ENCODE peak calls at places on chromosomes 7 and 10, in six cellular contexts. One of them, this sample, is unnamed. For H3K4me1, the result is how much of the 10 kb centered on the place peaks cover.

GRCh38 chr7:24949884-24950283 is 30.1 kb downstream of the OSBPL3 start:
- DNase-seq in colonic mucosa: no peak
- DNase-seq in neuronal stem cell: no peak
- DNase-seq in CD8-positive, alpha-beta memory T cell: no peak
- DNase-seq in GM23338: no peak
- DNase-seq in aorta: no peak
- DNase-seq in this sample: no peak

GRCh38 chr7:28732037-28732869 is 225.9 kb downstream of the TRIL start:
- DNase-seq in colonic mucosa: no peak
- DNase-seq in neuronal stem cell: no peak
- DNase-seq in CD8-positive, alpha-beta memory T cell: no peak
- DNase-seq in GM23338: peak
- DNase-seq in aorta: no peak
- DNase-seq in this sample: no peak

GRCh38 chr7:31687024-31687423 is at the start of gene PPP1R17:
- DNase-seq in colonic mucosa: no peak
- DNase-seq in neuronal stem cell: peak
- DNase-seq in CD8-positive, alpha-beta memory T cell: no peak
- DNase-seq in GM23338: peak
- DNase-seq in aorta: no peak
- DNase-seq in this sample: no peak

GRCh38 chr10:74418285-74418872 is 267.4 kb downstream of the ADK start:
- DNase-seq in colonic mucosa: no peak
- DNase-seq in neuronal stem cell: peak
- DNase-seq in CD8-positive, alpha-beta memory T cell: no peak
- DNase-seq in GM23338: peak
- DNase-seq in aorta: no peak
- DNase-seq in this sample: no peak

GRCh38 chr10:118817328-118818068 is 62.7 kb upstream of the CACUL1 start:
- DNase-seq in colonic mucosa: no peak
- DNase-seq in neuronal stem cell: no peak
- DNase-seq in CD8-positive, alpha-beta memory T cell: no peak
- DNase-seq in GM23338: no peak
- DNase-seq in aorta: no peak
- DNase-seq in this sample: no peak

GRCh38 chr10:70753841-70754621 is 31.1 kb downstream of the TBATA start:
- DNase-seq in colonic mucosa: no peak
- DNase-seq in neuronal stem cell: no peak
- DNase-seq in CD8-positive, alpha-beta memory T cell: no peak
- DNase-seq in GM23338: peak
- DNase-seq in aorta: no peak
- DNase-seq in this sample: no peak

GRCh38 chr7:113608786-113609185 is 310.0 kb downstream of the PPP1R3A start:
- DNase-seq in colonic mucosa: no peak
- DNase-seq in neuronal stem cell: no peak
- DNase-seq in CD8-positive, alpha-beta memory T cell: no peak
- DNase-seq in GM23338: no peak
- DNase-seq in aorta: no peak
- DNase-seq in this sample: no peak

GRCh38 chr7:107838024-107838423 is 35.0 kb upstream of the SLC26A3 start:
- DNase-seq in colonic mucosa: no peak
- DNase-seq in neuronal stem cell: no peak
- DNase-seq in CD8-positive, alpha-beta memory T cell: no peak
- DNase-seq in GM23338: no peak
- DNase-seq in aorta: no peak
- DNase-seq in this sample: no peak

GRCh38 chr7:17654940-17655339 is 285.4 kb downstream of the SNX13 start:
- DNase-seq in colonic mucosa: no peak
- DNase-seq in neuronal stem cell: no peak
- DNase-seq in CD8-positive, alpha-beta memory T cell: no peak
- DNase-seq in GM23338: no peak
- DNase-seq in aorta: no peak
- DNase-seq in this sample: no peak

GRCh38 chr10:131157899-131158298 is 153.6 kb downstream of the TCERG1L start:
- DNase-seq in colonic mucosa: no peak
- DNase-seq in neuronal stem cell: no peak
- DNase-seq in CD8-positive, alpha-beta memory T cell: no peak
- DNase-seq in GM23338: no peak
- DNase-seq in aorta: no peak
- DNase-seq in this sample: no peak

GRCh38 chr7:95397381-95397780 is 1.2 kb upstream of the PON3 start:
- DNase-seq in colonic mucosa: no peak
- DNase-seq in neuronal stem cell: no peak
- DNase-seq in CD8-positive, alpha-beta memory T cell: no peak
- DNase-seq in GM23338: no peak
- DNase-seq in aorta: no peak
- DNase-seq in this sample: no peak
- H3K4me3 ChIP-seq in colonic mucosa: no peak
- H3K4me3 ChIP-seq in neuronal stem cell: no peak
- H3K4me3 ChIP-seq in CD8-positive, alpha-beta memory T cell: no peak
- H3K4me3 ChIP-seq in GM23338: peak
- H3K4me3 ChIP-seq in aorta: no peak
- H3K4me3 ChIP-seq in this sample: peak

DNA sequence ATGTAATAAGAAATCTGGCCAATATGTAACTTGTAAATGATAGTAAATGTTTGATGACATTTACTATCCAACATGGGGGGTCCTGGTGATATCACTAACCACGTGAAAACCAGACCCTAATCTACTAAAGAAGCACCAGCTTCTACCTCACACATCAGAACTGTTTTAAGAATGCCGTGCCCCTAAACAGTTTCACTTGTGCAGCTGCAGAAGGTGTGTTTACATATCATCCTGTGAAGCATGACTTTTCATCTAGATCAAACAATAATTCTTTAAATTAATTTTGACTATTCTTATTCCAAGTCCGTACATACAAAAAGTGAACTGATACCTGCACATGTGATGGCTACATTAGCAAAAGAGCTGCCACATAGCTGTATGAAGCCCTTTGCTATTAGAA is 61.0 kb downstream of the STEAP1B start:
- DNase-seq in colonic mucosa: no peak
- DNase-seq in neuronal stem cell: no peak
- DNase-seq in CD8-positive, alpha-beta memory T cell: no peak
- DNase-seq in GM23338: no peak
- DNase-seq in aorta: no peak
- DNase-seq in this sample: no peak
- H3K4me1 ChIP-seq in colonic mucosa: under half
- H3K4me1 ChIP-seq in neuronal stem cell: under half
- H3K4me1 ChIP-seq in CD8-positive, alpha-beta memory T cell: under half
- H3K4me1 ChIP-seq in GM23338: under half
- H3K4me1 ChIP-seq in aorta: under half
- H3K4me1 ChIP-seq in this sample: under half

GRCh38 chr7:137579913-137580640 is 236.5 kb upstream of the PTN start:
- DNase-seq in colonic mucosa: no peak
- DNase-seq in neuronal stem cell: no peak
- DNase-seq in CD8-positive, alpha-beta memory T cell: no peak
- DNase-seq in GM23338: no peak
- DNase-seq in aorta: no peak
- DNase-seq in this sample: no peak
- H3K27ac ChIP-seq in colonic mucosa: no peak
- H3K27ac ChIP-seq in neuronal stem cell: no peak
- H3K27ac ChIP-seq in CD8-positive, alpha-beta memory T cell: no peak
- H3K27ac ChIP-seq in GM23338: no peak
- H3K27ac ChIP-seq in aorta: peak
- H3K27ac ChIP-seq in this sample: peak

DNA sequence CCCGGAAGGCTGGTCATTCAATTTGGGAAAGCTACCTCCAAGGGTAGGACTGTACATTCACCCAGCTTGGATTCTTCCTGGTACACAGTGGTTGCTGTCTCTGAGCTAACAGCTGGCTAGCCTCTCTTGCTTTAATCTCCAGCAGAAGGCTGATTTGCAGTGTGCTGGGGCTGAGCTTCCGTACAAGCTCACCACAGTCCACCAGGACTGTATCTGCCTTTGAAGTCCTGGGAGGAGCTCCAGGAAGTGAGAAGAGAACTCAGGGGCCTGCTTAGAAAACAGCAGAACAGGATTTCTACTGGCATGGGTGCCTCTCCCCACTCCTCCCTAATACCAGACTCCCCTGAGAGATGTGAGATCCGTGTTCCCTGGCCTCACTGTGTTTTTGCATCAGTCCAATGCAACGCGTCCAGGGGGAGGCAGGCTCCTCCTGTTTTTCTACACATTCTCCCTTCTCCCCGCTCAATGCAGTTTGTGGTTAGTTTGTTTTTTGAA is 6.6 kb downstream of the AFAP1L2 start:
- DNase-seq in colonic mucosa: no peak
- DNase-seq in neuronal stem cell: no peak
- DNase-seq in CD8-positive, alpha-beta memory T cell: no peak
- DNase-seq in GM23338: no peak
- DNase-seq in aorta: no peak
- DNase-seq in this sample: no peak
- H3K4me3 ChIP-seq in colonic mucosa: no peak
- H3K4me3 ChIP-seq in neuronal stem cell: no peak
- H3K4me3 ChIP-seq in CD8-positive, alpha-beta memory T cell: no peak
- H3K4me3 ChIP-seq in GM23338: no peak
- H3K4me3 ChIP-seq in aorta: no peak
- H3K4me3 ChIP-seq in this sample: no peak

GRCh38 chr10:110413049-110413783 is 84.5 kb upstream of the DUSP5 start:
- DNase-seq in colonic mucosa: no peak
- DNase-seq in neuronal stem cell: no peak
- DNase-seq in CD8-positive, alpha-beta memory T cell: no peak
- DNase-seq in GM23338: no peak
- DNase-seq in aorta: no peak
- DNase-seq in this sample: no peak

GRCh38 chr10:110414563-110415309 is 83.0 kb upstream of the DUSP5 start:
- DNase-seq in colonic mucosa: peak
- DNase-seq in neuronal stem cell: no peak
- DNase-seq in CD8-positive, alpha-beta memory T cell: peak
- DNase-seq in GM23338: no peak
- DNase-seq in aorta: no peak
- DNase-seq in this sample: no peak

GRCh38 chr10:110415809-110416208 is 81.9 kb upstream of the DUSP5 start:
- DNase-seq in colonic mucosa: no peak
- DNase-seq in neuronal stem cell: no peak
- DNase-seq in CD8-positive, alpha-beta memory T cell: no peak
- DNase-seq in GM23338: no peak
- DNase-seq in aorta: no peak
- DNase-seq in this sample: no peak

GRCh38 chr10:110411047-110411410 is 86.7 kb upstream of the DUSP5 start:
- DNase-seq in colonic mucosa: no peak
- DNase-seq in neuronal stem cell: no peak
- DNase-seq in CD8-positive, alpha-beta memory T cell: no peak
- DNase-seq in GM23338: no peak
- DNase-seq in aorta: no peak
- DNase-seq in this sample: no peak

GRCh38 chr10:110413903-110414562 is 83.7 kb upstream of the DUSP5 start:
- DNase-seq in colonic mucosa: no peak
- DNase-seq in neuronal stem cell: no peak
- DNase-seq in CD8-positive, alpha-beta memory T cell: no peak
- DNase-seq in GM23338: no peak
- DNase-seq in aorta: no peak
- DNase-seq in this sample: no peak
- H3K4me1 ChIP-seq in colonic mucosa: under half
- H3K4me1 ChIP-seq in neuronal stem cell: under half
- H3K4me1 ChIP-seq in CD8-positive, alpha-beta memory T cell: under half
- H3K4me1 ChIP-seq in GM23338: under half
- H3K4me1 ChIP-seq in aorta: under half
- H3K4me1 ChIP-seq in this sample: under half

GRCh38 chr10:24480447-24480846 is 243.2 kb downstream of the ARHGAP21 start:
- DNase-seq in colonic mucosa: no peak
- DNase-seq in neuronal stem cell: no peak
- DNase-seq in CD8-positive, alpha-beta memory T cell: no peak
- DNase-seq in GM23338: no peak
- DNase-seq in aorta: no peak
- DNase-seq in this sample: no peak

GRCh38 chr10:24479806-24480205 is 243.9 kb downstream of the ARHGAP21 start:
- DNase-seq in colonic mucosa: no peak
- DNase-seq in neuronal stem cell: no peak
- DNase-seq in CD8-positive, alpha-beta memory T cell: no peak
- DNase-seq in GM23338: no peak
- DNase-seq in aorta: no peak
- DNase-seq in this sample: no peak

GRCh38 chr10:24477925-24478324 is 245.8 kb downstream of the ARHGAP21 start:
- DNase-seq in colonic mucosa: no peak
- DNase-seq in neuronal stem cell: no peak
- DNase-seq in CD8-positive, alpha-beta memory T cell: no peak
- DNase-seq in GM23338: no peak
- DNase-seq in aorta: no peak
- DNase-seq in this sample: no peak

GRCh38 chr10:24475598-24475997 is 248.1 kb downstream of the ARHGAP21 start:
- DNase-seq in colonic mucosa: no peak
- DNase-seq in neuronal stem cell: no peak
- DNase-seq in CD8-positive, alpha-beta memory T cell: no peak
- DNase-seq in GM23338: no peak
- DNase-seq in aorta: no peak
- DNase-seq in this sample: no peak

GRCh38 chr10:24476913-24477312 is 246.8 kb downstream of the ARHGAP21 start:
- DNase-seq in colonic mucosa: no peak
- DNase-seq in neuronal stem cell: no peak
- DNase-seq in CD8-positive, alpha-beta memory T cell: no peak
- DNase-seq in GM23338: no peak
- DNase-seq in aorta: no peak
- DNase-seq in this sample: no peak
- H3K27ac ChIP-seq in colonic mucosa: no peak
- H3K27ac ChIP-seq in neuronal stem cell: no peak
- H3K27ac ChIP-seq in CD8-positive, alpha-beta memory T cell: no peak
- H3K27ac ChIP-seq in GM23338: no peak
- H3K27ac ChIP-seq in aorta: no peak
- H3K27ac ChIP-seq in this sample: no peak

GRCh38 chr7:87599336-87599735 is 1.3 kb downstream of the ABCB1 start:
- DNase-seq in colonic mucosa: peak
- DNase-seq in neuronal stem cell: no peak
- DNase-seq in CD8-positive, alpha-beta memory T cell: peak
- DNase-seq in GM23338: no peak
- DNase-seq in aorta: peak
- DNase-seq in this sample: no peak
- H3K4me3 ChIP-seq in colonic mucosa: no peak
- H3K4me3 ChIP-seq in neuronal stem cell: no peak
- H3K4me3 ChIP-seq in CD8-positive, alpha-beta memory T cell: no peak
- H3K4me3 ChIP-seq in GM23338: no peak
- H3K4me3 ChIP-seq in aorta: no peak
- H3K4me3 ChIP-seq in this sample: no peak